ENCODE peak calls at places on chromosomes 6 and 20, in five cellular contexts. K is uterus, A is thyroid gland, P is body of pancreas, Y is psoas muscle. Z is an unnamed sample. For H3K9me3, the result is how much of the 10 kb centered on the place peaks cover.

GRCh38 chr6:136506124-136506799 is 44.0 kb downstream of the MAP7 start:
- DNase-seq in K (no peak), A (no peak), P (peak), Y (no peak), Z (no peak)

GRCh38 chr6:51814418-51814817 is 273.0 kb downstream of the PKHD1 start:
- DNase-seq in K (no peak), A (no peak), P (no peak), Y (no peak), Z (peak)

GRCh38 chr6:81749704-81750103 is 2.8 kb downstream of the TENT5A start:
- DNase-seq in K (no peak), A (no peak), P (no peak), Y (no peak), Z (no peak)

GRCh38 chr6:3777695-3778461 is 26.4 kb upstream of the PXDC1 start:
- DNase-seq in K (no peak), A (no peak), P (no peak), Y (no peak), Z (no peak)

GRCh38 chr6:26607434-26608230 is 10.9 kb downstream of the ABT1 start:
- DNase-seq in K (no peak), A (peak), P (peak), Y (no peak), Z (peak)

GRCh38 chr6:3418521-3419060 is 38.3 kb downstream of the SLC22A23 start:
- DNase-seq in K (no peak), A (no peak), P (peak), Y (no peak), Z (no peak)

GRCh38 chr6:49570474-49571079 is 20.1 kb downstream of the C6orf141 start:
- DNase-seq in K (no peak), A (no peak), P (no peak), Y (no peak), Z (no peak)

GRCh38 chr6:41167173-41167963 is 4.5 kb upstream of the TREM2 start:
- DNase-seq in K (no peak), A (no peak), P (no peak), Y (no peak), Z (peak)

GRCh38 chr20:13105864-13106457 is 97.2 kb downstream of the SPTLC3 start:
- DNase-seq in K (no peak), A (no peak), P (no peak), Y (no peak), Z (no peak)

GRCh38 chr6:47552319-47552718 is 74.7 kb downstream of the CD2AP start:
- DNase-seq in K (no peak), A (no peak), P (no peak), Y (no peak), Z (no peak)

GRCh38 chr20:20546402-20546801 is 166.0 kb downstream of the RALGAPA2 start:
- DNase-seq in K (no peak), A (no peak), P (no peak), Y (no peak), Z (no peak)

GRCh38 chr6:169918239-169918953 is 167.0 kb downstream of the ERMARD start:
- DNase-seq in K (no peak), A (no peak), P (no peak), Y (no peak), Z (no peak)

GRCh38 chr6:156021746-156022396 is 566.2 kb upstream of the NOX3 start:
- DNase-seq in K (no peak), A (no peak), P (no peak), Y (no peak), Z (no peak)

GRCh38 chr20:51036827-51037229 is 13.9 kb upstream of the KCNG1 start:
- DNase-seq in K (no peak), A (no peak), P (no peak), Y (no peak), Z (no peak)

GRCh38 chr6:113464959-113465358 is 392.2 kb upstream of the MARCKS start:
- DNase-seq in K (no peak), A (no peak), P (no peak), Y (no peak), Z (no peak)

GRCh38 chr20:32628960-32629530 is 43.9 kb upstream of the NOL4L start:
- DNase-seq in K (no peak), A (no peak), P (no peak), Y (no peak), Z (no peak)

GRCh38 chr20:49700411-49701185 is 13.1 kb downstream of the B4GALT5 start:
- DNase-seq in K (no peak), A (no peak), P (no peak), Y (no peak), Z (no peak)

GRCh38 chr20:49320460-49320859 is 42.6 kb upstream of the ZNFX1 start:
- DNase-seq in K (no peak), A (peak), P (no peak), Y (no peak), Z (peak)

GRCh38 chr6:41191569-41191968 is 9.4 kb downstream of the TREML2 start:
- DNase-seq in K (no peak), A (no peak), P (no peak), Y (no peak), Z (peak)

GRCh38 chr6:156777577-156777865 is 343 bp downstream of the ARID1B start:
- DNase-seq in K (no peak), A (no peak), P (no peak), Y (no peak), Z (no peak)

GRCh38 chr20:62367483-62368302 is 581 bp upstream of the LAMA5 start:
- DNase-seq in K (peak), A (peak), P (peak), Y (peak), Z (peak)

GRCh38 chr20:39698706-39699211 is 736.6 kb downstream of the DHX35 start:
- DNase-seq in K (no peak), A (no peak), P (no peak), Y (no peak), Z (no peak)

GRCh38 chr20:39706089-39706721 is 744.1 kb downstream of the DHX35 start:
- DNase-seq in K (peak), A (peak), P (peak), Y (no peak), Z (no peak)

GRCh38 chr20:39699331-39699730 is 737.2 kb downstream of the DHX35 start:
- DNase-seq in K (no peak), A (no peak), P (no peak), Y (no peak), Z (no peak)

GRCh38 chr20:39702716-39703349 is 740.7 kb downstream of the DHX35 start:
- DNase-seq in K (no peak), A (no peak), P (no peak), Y (no peak), Z (no peak)

DNA sequence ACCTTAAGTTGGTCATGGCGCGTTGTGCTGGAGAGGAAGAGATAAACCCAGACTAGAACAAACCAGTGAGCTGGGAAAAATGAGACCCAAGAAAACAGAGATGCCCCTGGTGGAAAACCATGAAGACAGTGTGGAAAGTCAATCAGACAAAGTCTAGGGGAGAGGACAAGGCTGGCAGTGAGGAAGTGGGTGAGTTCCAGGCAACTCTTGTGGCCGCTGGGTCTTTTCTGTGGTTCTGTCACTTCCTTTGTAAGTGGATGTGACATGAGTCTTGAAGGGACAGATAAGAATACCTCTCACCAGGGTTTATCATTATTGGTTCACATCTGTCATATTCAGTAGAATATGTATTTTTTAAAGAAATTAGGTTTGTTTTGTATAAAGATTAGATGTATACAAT is 738.4 kb downstream of the DHX35 start:
- DNase-seq in K (no peak), A (no peak), P (no peak), Y (no peak), Z (no peak)
- H3K4me3 ChIP-seq in K (no peak), A (no peak), P (no peak), Y (no peak), Z (no peak)

GRCh38 chr6:897561-898207 is 204.7 kb upstream of the EXOC2 start:
- DNase-seq in K (no peak), A (no peak), P (no peak), Y (no peak), Z (no peak)

GRCh38 chr6:890201-890600 is 197.3 kb upstream of the EXOC2 start:
- DNase-seq in K (no peak), A (no peak), P (no peak), Y (no peak), Z (no peak)

GRCh38 chr6:890995-891394 is 198.1 kb upstream of the EXOC2 start:
- DNase-seq in K (no peak), A (no peak), P (no peak), Y (no peak), Z (no peak)

GRCh38 chr6:894274-894673 is 201.3 kb upstream of the EXOC2 start:
- DNase-seq in K (no peak), A (no peak), P (no peak), Y (no peak), Z (peak)
- TF ChIP-seq CTCF in K (no peak), A (no peak), P (no peak), Y (no peak), Z (peak)

GRCh38 chr20:64186071-64186598 is 21.9 kb downstream of the MYT1 start:
- DNase-seq in K (no peak), A (no peak), P (no peak), Y (no peak), Z (no peak)
- H3K9me3 ChIP-seq in K (under half), A (under half), P (under half), Y (under half), Z (under half)

GRCh38 chr6:158653577-158654354 is 3.9 kb downstream of the SYTL3 start:
- DNase-seq in K (no peak), A (no peak), P (peak), Y (no peak), Z (no peak)

GRCh38 chr6:158649289-158650143 is at the start of gene SYTL3:
- DNase-seq in K (no peak), A (peak), P (no peak), Y (peak), Z (no peak)

GRCh38 chr6:158654960-158655485 is 5.2 kb downstream of the SYTL3 start:
- DNase-seq in K (no peak), A (no peak), P (no peak), Y (no peak), Z (no peak)

GRCh38 chr6:158655569-158656450 is 6.0 kb downstream of the SYTL3 start:
- DNase-seq in K (no peak), A (no peak), P (no peak), Y (no peak), Z (peak)

DNA sequence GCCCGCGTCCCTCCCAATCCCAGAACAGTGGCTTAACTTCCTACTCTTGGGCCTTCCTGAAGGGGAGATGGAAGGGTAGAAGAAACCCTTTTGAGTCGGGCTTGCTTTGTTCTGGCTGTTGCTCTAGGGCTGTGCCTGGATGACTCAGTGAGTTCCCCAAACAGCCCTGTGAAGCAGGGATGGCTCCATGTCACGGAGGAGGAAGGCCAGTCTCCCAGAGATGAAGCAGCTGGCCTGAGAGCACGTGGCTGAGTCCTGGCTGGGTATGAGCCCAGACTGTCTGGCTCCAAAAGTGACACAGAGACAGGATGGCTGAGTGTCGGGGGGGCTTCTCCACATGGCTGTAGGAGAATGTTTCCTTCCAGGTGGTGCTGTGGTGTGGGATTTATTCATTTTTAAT is 4.6 kb downstream of the SYTL3 start:
- DNase-seq in K (peak), A (peak), P (peak), Y (peak), Z (peak)
- H3K4me3 ChIP-seq in K (no peak), A (no peak), P (no peak), Y (peak), Z (no peak)

DNA sequence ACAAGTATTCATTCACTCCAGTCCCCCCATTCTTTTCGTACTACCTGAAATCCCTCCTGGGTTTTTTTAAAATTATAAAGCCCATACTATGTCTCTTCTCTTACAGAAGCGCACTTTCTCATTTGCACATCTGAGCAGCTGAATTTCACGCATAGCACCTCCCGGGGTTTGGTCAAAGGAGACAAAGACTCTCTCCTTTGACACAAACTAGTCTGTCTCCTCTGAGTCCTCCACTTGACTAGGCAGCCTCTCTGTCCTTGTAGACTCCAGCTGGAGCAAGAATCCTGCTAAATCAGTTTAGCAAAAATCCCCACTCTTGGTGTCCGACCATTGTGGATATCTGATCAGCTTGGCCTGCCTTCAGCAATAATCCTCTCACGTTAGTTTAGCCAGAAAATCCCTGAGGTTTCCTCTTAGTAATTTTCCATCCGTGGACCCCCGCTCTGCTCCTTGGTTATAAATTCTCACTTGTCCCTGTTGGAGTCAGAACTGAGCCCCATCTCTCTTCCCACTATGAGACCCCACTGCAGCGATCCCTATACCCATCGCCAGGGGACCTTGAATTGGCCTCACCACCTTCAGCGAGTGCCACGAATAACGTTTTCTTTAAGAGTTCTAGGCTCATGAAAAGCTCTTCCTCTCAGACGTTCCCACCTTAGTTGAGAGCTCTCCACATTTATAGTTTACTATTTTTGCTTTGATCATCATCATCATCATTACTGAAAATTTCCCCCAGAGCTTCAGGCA is 29.0 kb downstream of the PDYN start:
- DNase-seq in K (no peak), A (no peak), P (no peak), Y (no peak), Z (peak)
- TF ChIP-seq CTCF in K (no peak), A (no peak), P (no peak), Y (no peak), Z (peak)

DNA sequence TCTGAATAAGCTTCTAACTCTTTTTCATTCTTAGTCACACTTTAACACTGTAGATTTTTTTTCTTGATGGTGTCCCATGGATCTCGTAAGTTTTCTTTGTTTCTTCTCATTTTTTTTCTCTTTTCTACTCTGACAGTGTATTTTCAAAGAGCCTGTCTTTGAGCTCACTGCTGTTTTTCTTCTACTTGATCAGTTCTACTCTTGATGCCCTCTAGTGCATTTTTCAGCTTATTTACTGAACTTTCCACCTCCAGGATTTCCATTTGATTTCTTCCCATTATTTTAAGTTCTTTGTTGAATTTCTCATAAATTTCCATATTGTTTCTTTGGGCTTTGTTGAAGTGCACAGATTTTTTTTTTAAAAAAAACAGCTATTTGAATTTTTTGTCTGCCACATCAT is 2641.1 kb upstream of the DEFB115 start:
- DNase-seq in K (no peak), A (no peak), P (no peak), Y (no peak), Z (no peak)
- H3K9me3 ChIP-seq in K (under half), A (under half), P (under half), Y (under half), Z (under half)

GRCh38 chr20:63538204-63539091 is 1.3 kb upstream of the PTK6 start:
- DNase-seq in K (no peak), A (peak), P (peak), Y (no peak), Z (peak)

GRCh38 chr20:63536241-63536977 is 767 bp downstream of the PTK6 start:
- DNase-seq in K (no peak), A (no peak), P (peak), Y (no peak), Z (peak)

GRCh38 chr20:63536997-63537524 is at the start of gene PTK6:
- DNase-seq in K (no peak), A (no peak), P (peak), Y (peak), Z (no peak)

GRCh38 chr20:63539092-63539430 is 1.9 kb upstream of the PTK6 start:
- DNase-seq in K (no peak), A (no peak), P (no peak), Y (no peak), Z (no peak)

GRCh38 chr20:63537525-63538203 is 488 bp upstream of the PTK6 start:
- DNase-seq in K (peak), A (peak), P (peak), Y (peak), Z (peak)
- H3K4me3 ChIP-seq in K (no peak), A (peak), P (no peak), Y (peak), Z (peak)

DNA sequence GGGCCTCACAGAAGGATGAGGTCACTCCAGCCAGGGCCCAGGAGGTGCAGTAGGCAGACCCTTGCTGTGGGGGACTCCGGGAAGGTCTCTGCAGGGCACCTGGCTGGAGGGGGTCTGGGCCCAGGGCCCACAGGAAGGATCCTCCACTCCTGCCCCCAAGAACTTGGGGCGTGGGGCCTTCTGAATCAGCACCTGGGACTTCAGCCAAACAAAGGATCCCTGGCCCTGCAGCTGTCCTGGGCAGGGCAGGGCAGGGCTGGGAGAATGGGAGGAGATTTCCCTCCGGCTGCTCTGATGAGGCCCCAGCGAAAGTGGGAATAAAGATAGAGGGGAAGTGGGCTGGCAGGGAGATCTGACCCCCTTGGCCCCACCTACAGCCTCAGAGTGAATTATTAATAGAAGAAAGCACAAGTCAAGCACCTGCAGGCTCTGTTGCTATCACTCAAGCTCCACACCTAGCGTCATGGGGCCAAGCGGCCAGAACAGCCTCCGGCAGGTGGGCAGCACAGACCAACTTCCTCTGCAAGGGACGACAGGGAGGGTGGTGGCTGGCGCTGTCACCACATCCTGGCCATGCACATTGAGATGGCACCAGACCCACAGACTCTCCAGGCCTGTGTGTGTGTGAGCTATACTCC is 61.6 kb upstream of the MRPS10 start:
- DNase-seq in K (peak), A (no peak), P (no peak), Y (peak), Z (no peak)
- TF ChIP-seq CTCF in K (no peak), A (no peak), P (no peak), Y (no peak), Z (no peak)

DNA sequence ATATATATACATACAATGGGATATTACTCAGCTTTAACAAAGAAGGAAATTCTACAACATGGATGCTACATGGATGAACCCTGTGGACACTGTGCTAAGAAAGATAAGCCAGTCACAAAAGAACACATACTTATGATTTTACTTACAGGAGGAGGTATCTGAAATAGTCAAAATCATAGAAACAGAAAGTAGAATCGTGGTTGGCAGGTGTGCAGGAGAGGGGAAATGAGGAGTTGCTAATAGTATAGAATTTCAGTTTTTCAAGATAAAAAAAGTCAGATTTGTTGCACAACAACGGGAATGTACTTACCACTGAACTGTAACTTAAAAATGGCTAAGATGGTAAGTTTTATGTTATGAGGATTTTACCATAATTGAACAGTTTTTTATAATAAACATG is 706.3 kb downstream of the TFAP2A start:
- DNase-seq in K (no peak), A (no peak), P (no peak), Y (no peak), Z (no peak)
- H3K9me3 ChIP-seq in K (under half), A (under half), P (under half), Y (under half), Z (under half)

GRCh38 chr6:27748662-27749061 is 163.5 kb downstream of the OR2B2 start:
- DNase-seq in K (no peak), A (no peak), P (no peak), Y (no peak), Z (no peak)

GRCh38 chr6:27742833-27743573 is 169.2 kb downstream of the OR2B2 start:
- DNase-seq in K (no peak), A (no peak), P (no peak), Y (no peak), Z (no peak)

GRCh38 chr6:27747637-27748036 is 164.6 kb downstream of the OR2B2 start:
- DNase-seq in K (no peak), A (no peak), P (no peak), Y (no peak), Z (no peak)

GRCh38 chr6:27743787-27744186 is 168.4 kb downstream of the OR2B2 start:
- DNase-seq in K (no peak), A (no peak), P (no peak), Y (no peak), Z (no peak)
- H3K4me3 ChIP-seq in K (no peak), A (no peak), P (no peak), Y (no peak), Z (no peak)

Z was measured in WERI-Rb-1.